ENCODE peak calls at places on chromosome 18, in six cellular contexts. C is PC-9; T is A549; O is CD4-positive, alpha-beta memory T cell; F is neuronal stem cell; U is DND-41. K is an unnamed sample.

GRCh38 chr18:811192-812122 is 585 bp downstream of the YES1 start:
- DNase-seq in C (no peak), T (no peak), O (peak; percentile 46), F (peak; percentile 60), U (peak; percentile 33), K (no peak)

GRCh38 chr18:6793986-6794385 is 64.5 kb downstream of the ARHGAP28 start:
- DNase-seq in C (no peak), T (no peak), O (no peak), F (no peak), U (no peak), K (no peak)

GRCh38 chr18:23963443-23964185 is 50.9 kb upstream of the TTC39C start:
- DNase-seq in C (no peak), T (peak; percentile 12), O (no peak), F (no peak), U (no peak), K (no peak)

GRCh38 chr18:37563810-37564511 is 1.6 kb downstream of the CELF4 start:
- DNase-seq in C (no peak), T (no peak), O (no peak), F (no peak), U (no peak), K (no peak)

GRCh38 chr18:59395226-59396175 is 36.4 kb upstream of the LMAN1 start:
- DNase-seq in C (no peak), T (no peak), O (no peak), F (no peak), U (peak; percentile 30), K (no peak)

GRCh38 chr18:32441536-32441935 is 29.1 kb downstream of the GAREM1 start:
- DNase-seq in C (no peak), T (no peak), O (no peak), F (no peak), U (no peak), K (no peak)

GRCh38 chr18:55317832-55318231 is 270.2 kb downstream of the TCF4 start:
- DNase-seq in C (no peak), T (no peak), O (no peak), F (no peak), U (no peak), K (no peak)

GRCh38 chr18:77650799-77651385 is 401.2 kb downstream of the GALR1 start:
- DNase-seq in C (no peak), T (peak; percentile 44), O (no peak), F (peak; percentile 68), U (no peak), K (peak; percentile 65)

GRCh38 chr18:12307251-12307736 is 747 bp upstream of the TUBB6 start:
- DNase-seq in C (no peak), T (no peak), O (no peak), F (peak; percentile 53), U (no peak), K (peak; percentile 68)

GRCh38 chr18:12307871-12308385 is at the start of gene TUBB6:
- DNase-seq in C (no peak), T (peak; percentile 38), O (no peak), F (peak; percentile 57), U (no peak), K (peak; percentile 93)

GRCh38 chr18:12306752-12307151 is 1.3 kb upstream of the TUBB6 start:
- DNase-seq in C (no peak), T (no peak), O (no peak), F (no peak), U (no peak), K (no peak)

GRCh38 chr18:12309683-12310198 is 1.7 kb downstream of the TUBB6 start:
- DNase-seq in C (no peak), T (no peak), O (no peak), F (no peak), U (no peak), K (no peak)

DNA sequence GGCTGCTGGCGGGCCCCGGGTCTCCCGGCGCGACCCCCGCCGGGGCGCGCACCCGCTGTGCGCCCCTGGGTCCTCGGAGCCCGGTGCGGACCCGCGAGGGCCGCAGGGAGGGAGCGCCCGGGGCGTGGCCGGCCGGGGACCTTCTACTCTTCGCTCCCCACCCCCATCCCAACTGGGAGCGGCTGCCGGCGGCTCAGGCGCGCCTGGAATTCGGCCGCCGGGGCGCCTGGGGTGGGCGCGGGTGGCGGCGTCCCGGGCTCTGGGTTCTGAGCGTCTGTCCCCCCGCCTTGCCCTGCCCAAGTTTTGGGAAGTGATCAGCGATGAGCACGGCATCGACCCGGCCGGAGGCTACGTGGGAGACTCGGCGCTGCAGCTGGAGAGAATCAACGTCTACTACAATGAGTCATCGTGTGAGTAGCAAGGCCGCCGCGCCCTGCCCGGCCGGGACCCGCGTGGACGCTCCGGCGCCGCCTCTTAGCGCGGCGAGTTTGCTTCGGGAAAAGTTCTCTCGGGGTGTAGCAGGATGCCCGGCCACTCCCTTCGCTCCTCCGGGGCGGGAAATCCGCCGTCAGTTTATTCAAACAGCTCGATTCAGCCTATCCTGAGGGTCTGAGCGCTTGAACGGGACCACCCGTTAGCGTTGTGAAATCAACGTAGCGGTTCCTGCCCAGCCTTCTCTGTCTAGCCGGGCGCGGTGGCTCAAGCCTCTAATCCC is 502 bp downstream of the TUBB6 start:
- DNase-seq in C (peak; percentile 37), T (peak; percentile 75), O (no peak), F (peak; percentile 63), U (no peak), K (peak; percentile 93)
- H3K27ac ChIP-seq in C (no peak overlapping the region), T (peak overlapping the region; percentile 82), O (no peak overlapping the region), F (peak overlapping the region; percentile 35), U (no peak overlapping the region), K (peak overlapping the region; percentile 99)

DNA sequence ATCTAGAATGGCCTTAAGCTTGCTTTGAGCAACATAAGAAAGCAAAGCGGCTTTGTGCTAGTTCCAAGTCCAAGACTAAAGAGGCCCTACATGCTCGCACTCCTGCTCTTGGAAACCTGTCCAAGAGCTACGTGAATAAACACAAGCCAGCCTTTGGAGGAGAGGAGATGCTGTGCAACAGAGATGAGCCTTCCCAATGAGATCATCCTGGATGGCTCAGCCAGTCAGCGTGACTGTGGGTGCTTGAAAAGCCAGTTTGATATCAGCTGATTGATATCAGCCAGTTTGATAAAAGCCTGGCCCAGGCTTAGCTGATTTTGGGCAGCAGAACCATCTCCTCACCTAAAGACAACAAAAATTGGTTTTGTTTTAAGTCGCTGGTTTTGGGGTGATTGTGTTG is 481.0 kb upstream of the DSEL start:
- DNase-seq in C (no peak), T (no peak), O (no peak), F (no peak), U (no peak), K (no peak)
- H3K4me1 ChIP-seq in C (no peaks in the 10 kb centered on the region), T (no peaks in the 10 kb centered on the region), O (no peaks in the 10 kb centered on the region), F (no peaks in the 10 kb centered on the region), U (no peaks in the 10 kb centered on the region), K (no peaks in the 10 kb centered on the region)

DNA sequence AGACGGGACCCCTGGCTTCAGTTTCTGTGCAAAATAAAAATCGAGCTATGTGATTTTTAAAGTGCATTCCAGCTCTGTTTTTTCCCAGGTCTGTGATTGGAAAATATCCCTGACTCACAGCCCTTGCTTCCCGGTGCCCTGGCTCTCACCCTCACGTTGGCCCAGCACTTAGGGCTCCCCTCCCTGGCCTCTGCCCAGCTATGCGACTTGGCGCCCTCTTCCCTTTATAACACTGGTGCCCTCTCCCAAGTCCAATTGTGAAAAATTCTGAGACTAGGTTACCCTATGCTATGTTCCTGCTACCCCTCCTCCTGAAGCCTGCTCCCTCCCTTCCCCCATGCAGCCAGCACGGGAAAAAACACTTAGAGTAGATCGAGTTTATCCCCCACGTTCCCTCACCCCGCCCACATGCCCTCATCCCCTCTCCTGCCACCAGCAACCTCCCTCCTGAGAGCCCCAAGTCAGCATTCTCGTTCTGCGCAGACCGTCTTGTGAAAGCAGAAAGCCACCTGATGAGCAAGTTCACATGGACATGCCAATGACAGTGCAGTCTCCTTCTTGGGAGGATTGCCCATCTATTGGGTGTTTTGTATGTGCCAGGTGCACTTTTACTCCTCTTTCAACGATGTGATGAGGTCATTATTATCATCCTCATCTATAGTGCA is 228.8 kb downstream of the VAPA start:
- DNase-seq in C (no peak), T (peak; percentile 35), O (no peak), F (no peak), U (no peak), K (peak; percentile 23)
- H3K4me3 ChIP-seq in C (no peak overlapping the region), T (no peak overlapping the region), O (no peak overlapping the region), F (no peak overlapping the region), U (no peak overlapping the region), K (no peak overlapping the region)

GRCh38 chr18:51195086-51195601 is 2.3 kb downstream of the MEX3C start:
- DNase-seq in C (no peak), T (no peak), O (no peak), F (peak; percentile 2), U (no peak), K (no peak)
- H3K27ac ChIP-seq in C (peak overlapping the region; percentile 66), T (peak overlapping the region; percentile 99), O (peak overlapping the region; percentile 77), F (no peak overlapping the region), U (peak overlapping the region; percentile 90), K (peak overlapping the region; percentile 19)

K was measured in SJSA1.